ENCODE peak calls at places on chromosomes 5 and 9, in ten cellular contexts. E is endothelial cell, N is colonic mucosa, J is choroid plexus epithelial cell, Y is BE2C, X is mesothelial cell of epicardium, Z is AG04449, M is fibroblast of the aortic adventitia, K is body of pancreas, A is endothelial cell of umbilical vein. G is an unnamed sample.

GRCh38 chr5:150278916-150279315 is 10.7 kb downstream of the CAMK2A start:
- DNase-seq in E (no peak), N (no peak), J (peak), Y (no peak), X (no peak), Z (peak), M (peak), K (no peak), A (no peak), G (no peak)

GRCh38 chr9:125343518-125344284 is 82.1 kb downstream of the GAPVD1 start:
- DNase-seq in E (no peak), N (no peak), J (peak), Y (peak), X (no peak), Z (peak), M (peak), K (no peak), A (peak), G (no peak)

GRCh38 chr5:150317048-150318003 is 14.6 kb upstream of the ARSI start:
- DNase-seq in E (no peak), N (no peak), J (peak), Y (peak), X (no peak), Z (no peak), M (peak), K (no peak), A (peak), G (peak)

GRCh38 chr5:136686192-136686872 is 321.0 kb upstream of the TRPC7 start:
- DNase-seq in E (peak), N (no peak), J (peak), Y (no peak), X (no peak), Z (no peak), M (peak), K (no peak), A (peak), G (no peak)

GRCh38 chr5:39190311-39191102 is 28.9 kb downstream of the FYB1 start:
- DNase-seq in E (no peak), N (no peak), J (no peak), Y (no peak), X (no peak), Z (no peak), M (no peak), K (no peak), A (no peak), G (no peak)

GRCh38 chr9:121350993-121351561 is 19.0 kb downstream of the STOM start:
- DNase-seq in E (no peak), N (peak), J (peak), Y (peak), X (no peak), Z (no peak), M (peak), K (peak), A (peak), G (no peak)

GRCh38 chr9:26261503-26262330 is 583.5 kb upstream of the TUSC1 start:
- DNase-seq in E (no peak), N (no peak), J (peak), Y (no peak), X (no peak), Z (no peak), M (peak), K (no peak), A (peak), G (no peak)

GRCh38 chr5:156779436-156779835 is 70.7 kb upstream of the PPP1R2B start:
- DNase-seq in E (no peak), N (no peak), J (no peak), Y (no peak), X (no peak), Z (no peak), M (no peak), K (no peak), A (no peak), G (no peak)

GRCh38 chr5:172768573-172769323 is 2.2 kb downstream of the DUSP1 start:
- DNase-seq in E (no peak), N (no peak), J (peak), Y (no peak), X (no peak), Z (no peak), M (peak), K (peak), A (peak), G (no peak)

GRCh38 chr5:111853748-111854147 is 96.8 kb upstream of the NREP start:
- DNase-seq in E (no peak), N (no peak), J (peak), Y (no peak), X (no peak), Z (no peak), M (no peak), K (no peak), A (no peak), G (no peak)

GRCh38 chr9:9003184-9003583 is 1203.6 kb upstream of the DMAC1 start:
- DNase-seq in E (peak), N (peak), J (peak), Y (no peak), X (no peak), Z (no peak), M (peak), K (no peak), A (no peak), G (no peak)

DNA sequence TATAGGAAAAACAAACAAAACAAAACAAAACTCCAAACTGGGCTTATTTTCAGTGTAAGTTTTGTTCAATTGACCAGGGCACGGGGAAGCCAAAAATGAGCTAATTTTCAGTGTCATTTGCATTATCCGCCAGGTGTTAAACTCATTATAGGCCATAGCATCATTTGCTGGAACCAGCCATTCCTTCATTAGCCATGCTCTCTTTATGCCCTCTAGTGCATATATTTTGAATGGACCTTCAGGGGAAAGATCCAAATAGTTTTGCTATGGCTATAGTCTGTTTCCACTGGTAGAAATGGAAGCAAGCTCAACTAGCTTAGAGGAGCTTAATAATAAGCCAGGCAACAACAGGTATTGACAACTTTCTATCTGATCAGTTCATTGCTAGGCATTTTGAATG is 1205.3 kb upstream of the DMAC1 start:
- DNase-seq in E (no peak), N (no peak), J (no peak), Y (no peak), X (no peak), Z (no peak), M (no peak), K (no peak), A (no peak), G (no peak)
- TF ChIP-seq CTCF in E (no peak), N (no peak), J (no peak), Y (no peak), X (no peak), Z (no peak), M (no peak), K (no peak), A (no peak), G (no peak)

DNA sequence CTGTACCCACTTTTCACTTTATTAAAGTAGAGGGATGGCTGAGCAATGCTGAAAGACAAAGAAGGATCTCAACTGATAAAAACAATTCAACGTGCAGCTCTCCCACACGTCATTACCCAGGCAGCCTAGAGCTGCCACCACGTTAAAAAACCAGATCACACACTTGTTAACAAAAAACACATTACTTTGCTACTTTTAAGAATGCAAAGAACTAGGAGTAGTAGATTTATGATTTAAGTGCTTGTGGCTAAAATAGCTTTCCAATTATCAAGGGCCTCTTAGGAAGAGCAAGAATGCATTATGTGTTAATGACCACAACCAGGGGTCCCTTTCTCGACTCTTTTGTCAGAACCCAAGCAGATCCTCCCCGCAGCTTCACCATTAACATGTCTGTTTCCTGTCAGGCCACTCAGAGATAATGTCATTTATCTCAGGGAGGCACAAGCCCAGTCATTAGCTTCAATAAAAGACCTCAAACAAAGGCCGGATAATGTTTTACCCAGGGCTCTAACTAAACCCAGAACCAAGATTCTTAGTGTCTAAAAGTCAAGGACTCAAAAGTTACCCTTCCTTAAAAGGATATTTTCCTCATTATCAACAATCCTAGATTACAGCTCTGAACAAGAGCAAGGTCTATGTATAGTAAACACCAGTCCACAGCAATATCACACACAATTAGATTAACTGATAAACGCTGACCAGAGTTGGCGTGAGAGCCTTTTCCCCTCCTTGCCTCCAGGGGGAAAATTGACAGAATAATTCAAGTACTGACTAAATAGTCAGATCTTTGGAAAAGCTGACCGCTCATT is 7.5 kb downstream of the ZNF608 start:
- DNase-seq in E (peak), N (no peak), J (no peak), Y (peak), X (no peak), Z (no peak), M (no peak), K (no peak), A (no peak), G (no peak)
- TF ChIP-seq CTCF in E (peak), N (no peak), J (no peak), Y (peak), X (peak), Z (no peak), M (no peak), K (no peak), A (no peak), G (peak)

DNA sequence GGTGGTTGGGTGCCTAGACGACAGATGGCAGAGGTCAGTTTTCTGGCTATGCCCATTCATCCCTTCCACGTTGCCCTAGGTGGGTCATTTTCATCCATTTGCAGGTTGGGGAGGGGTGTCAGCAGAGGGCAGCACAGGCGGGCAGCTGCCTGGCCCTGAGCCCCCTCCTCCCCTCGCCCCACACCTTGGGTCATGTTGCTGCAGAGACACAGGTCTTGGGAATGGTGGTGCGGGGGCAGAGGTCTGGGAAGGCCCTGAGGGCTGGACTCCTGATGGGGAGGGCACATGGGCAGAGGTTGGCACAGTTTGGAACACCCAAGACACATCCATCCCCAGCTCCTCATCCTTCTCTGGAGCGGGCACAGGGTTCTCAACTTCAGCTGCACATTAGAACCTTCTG is 103.2 kb upstream of the LMX1B start:
- DNase-seq in E (no peak), N (no peak), J (no peak), Y (no peak), X (no peak), Z (no peak), M (no peak), K (no peak), A (no peak), G (peak)
- TF ChIP-seq CTCF in E (no peak), N (no peak), J (no peak), Y (no peak), X (no peak), Z (no peak), M (no peak), K (no peak), A (no peak), G (no peak)

DNA sequence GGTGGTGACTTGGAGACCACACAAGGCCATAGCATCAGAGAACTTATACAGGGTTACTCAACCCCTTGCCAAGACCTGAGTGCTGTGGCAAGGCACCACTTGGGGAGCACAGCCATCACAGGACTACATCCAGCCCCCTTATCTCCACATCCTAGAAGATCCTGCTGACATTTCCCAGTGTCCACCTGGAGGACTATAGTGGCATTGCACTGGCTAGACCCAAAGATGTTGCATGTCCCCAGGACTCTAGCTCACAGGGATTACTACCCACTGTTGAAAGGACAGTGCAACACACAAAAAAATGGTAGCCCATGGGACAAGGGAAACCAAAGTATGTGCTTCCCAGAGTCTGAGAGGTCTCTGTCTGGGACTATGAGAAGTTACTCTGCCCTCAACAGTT is 411.1 kb upstream of the NUDT12 start:
- DNase-seq in E (no peak), N (no peak), J (peak), Y (no peak), X (no peak), Z (no peak), M (no peak), K (no peak), A (no peak), G (no peak)
- TF ChIP-seq CTCF in E (peak), N (no peak), J (peak), Y (peak), X (peak), Z (peak), M (no peak), K (no peak), A (no peak), G (peak)

DNA sequence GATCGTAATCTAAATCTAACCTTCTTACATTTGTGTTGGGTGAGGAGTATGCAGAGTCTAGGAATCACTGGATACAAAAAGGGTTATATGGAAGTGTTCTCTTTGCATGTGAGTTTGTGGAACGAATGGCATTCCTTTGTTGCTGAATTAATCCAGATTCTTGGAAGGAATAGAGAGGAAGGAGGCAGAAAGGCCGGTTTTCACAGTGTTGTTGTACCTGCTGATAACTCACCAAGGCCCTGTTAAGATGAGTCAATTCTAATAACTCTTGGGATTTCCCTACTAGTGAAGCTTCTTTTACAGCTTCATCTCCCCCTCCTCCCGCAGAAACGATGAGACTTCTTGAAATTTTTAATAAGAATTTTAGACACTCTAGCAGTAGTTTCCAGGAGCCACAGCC is 84.0 kb downstream of the ZSWIM6 start:
- DNase-seq in E (no peak), N (no peak), J (no peak), Y (no peak), X (no peak), Z (no peak), M (peak), K (no peak), A (no peak), G (no peak)
- TF ChIP-seq CTCF in E (no peak), N (no peak), J (no peak), Y (no peak), X (no peak), Z (no peak), M (no peak), K (no peak), A (no peak), G (no peak)

GRCh38 chr5:107855171-107855570 is 184.4 kb upstream of the EFNA5 start:
- DNase-seq in E (no peak), N (no peak), J (peak), Y (no peak), X (no peak), Z (no peak), M (no peak), K (no peak), A (no peak), G (no peak)
- TF ChIP-seq CTCF in E (no peak), N (no peak), J (peak), Y (peak), X (no peak), Z (no peak), M (no peak), K (no peak), A (no peak), G (no peak)

DNA sequence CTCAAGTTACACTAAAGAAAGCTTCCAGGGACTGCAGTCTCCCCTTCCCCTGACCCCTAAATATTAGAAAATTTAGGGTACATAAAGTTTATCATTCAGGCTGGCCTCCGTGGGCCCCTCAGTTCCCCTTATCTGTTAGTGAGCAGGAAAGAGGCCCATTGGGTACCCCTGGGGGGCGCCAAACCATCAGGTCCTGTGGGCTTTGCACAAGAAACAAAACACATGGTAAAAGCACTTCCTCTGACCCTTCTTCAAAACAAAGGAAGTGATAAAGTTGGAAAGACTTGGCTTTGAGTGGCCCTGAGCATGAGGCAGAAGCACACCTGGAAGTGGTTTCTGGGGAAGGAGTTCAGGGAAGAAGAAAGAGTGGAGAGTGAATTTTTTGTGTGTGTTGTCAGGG is 213.0 kb downstream of the SMARCA2 start:
- DNase-seq in E (peak), N (peak), J (no peak), Y (peak), X (no peak), Z (no peak), M (no peak), K (no peak), A (peak), G (peak)
- TF ChIP-seq CTCF in E (no peak), N (peak), J (peak), Y (peak), X (no peak), Z (peak), M (no peak), K (no peak), A (peak), G (peak)

GRCh38 chr9:91740713-91741112 is 209.3 kb downstream of the ROR2 start:
- DNase-seq in E (no peak), N (peak), J (peak), Y (no peak), X (no peak), Z (peak), M (peak), K (no peak), A (no peak), G (no peak)
- TF ChIP-seq CTCF in E (no peak), N (no peak), J (peak), Y (peak), X (no peak), Z (peak), M (peak), K (no peak), A (no peak), G (no peak)

DNA sequence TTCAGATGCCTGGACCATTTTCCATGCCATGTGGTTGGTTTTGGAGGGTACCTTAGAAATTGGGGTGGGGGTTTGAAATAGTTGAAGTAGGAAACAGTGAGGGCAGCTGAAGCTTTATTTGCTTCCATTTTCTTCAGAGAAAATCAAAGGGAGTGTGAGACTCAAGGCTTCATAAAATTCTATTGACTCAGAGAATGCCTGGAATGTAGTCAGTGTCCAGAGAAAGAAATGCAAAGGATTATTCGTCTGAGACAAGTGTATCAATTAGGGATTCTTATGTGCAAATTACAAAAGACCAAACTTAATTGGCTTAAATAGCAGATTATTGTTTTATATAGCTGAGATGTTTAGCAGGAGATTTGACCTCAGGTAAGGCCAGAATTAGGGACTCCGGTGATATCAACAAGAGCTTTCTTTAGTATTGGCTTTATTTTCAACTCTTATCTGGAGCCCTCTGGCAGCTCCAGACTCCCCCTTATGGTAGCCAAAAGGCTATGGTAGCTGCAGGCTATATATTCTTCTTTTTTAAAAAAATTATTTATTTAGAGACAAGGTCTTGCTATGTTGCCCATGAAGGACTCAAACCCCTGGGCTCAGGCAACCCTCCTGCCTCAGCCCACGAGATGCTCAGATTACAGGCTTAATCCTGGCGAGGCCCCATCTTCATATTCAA is 38.9 kb downstream of the PTTG1 start:
- DNase-seq in E (no peak), N (no peak), J (peak), Y (no peak), X (no peak), Z (no peak), M (peak), K (no peak), A (no peak), G (no peak)
- TF ChIP-seq CTCF in E (no peak), N (no peak), J (peak), Y (peak), X (no peak), Z (no peak), M (peak), K (no peak), A (peak), G (no peak)

G was measured in glutamatergic neuron.